ENCODE peak calls at places on chromosomes 3 and 15, in seven cellular contexts. B, C, A, E, M, I and N are unnamed samples.

GRCh38 chr3:114896978-114897377 is 250.1 kb downstream of the ZBTB20 start:
- DNase-seq in C (no peak), M (no peak), I (no peak), B (no peak), A (no peak), E (no peak), N (no peak)

GRCh38 chr3:117557469-117557868 is 847.9 kb downstream of the TUSC7 start:
- DNase-seq in M (no peak), E (no peak), B (no peak), A (no peak), C (no peak), I (no peak), N (no peak)

GRCh38 chr3:130759692-130760338 is 13.2 kb upstream of the PIK3R4 start:
- DNase-seq in B (peak; percentile 76), C (peak; percentile 35), I (peak; percentile 44), M (peak; percentile 61), A (peak; percentile 79), E (peak; percentile 51), N (peak; percentile 22)

GRCh38 chr15:80507131-80507530 is 102.9 kb downstream of the ARNT2 start:
- DNase-seq in A (no peak), B (no peak), M (no peak), E (no peak), I (no peak), C (no peak), N (no peak)

GRCh38 chr3:27686642-27687041 is 35.5 kb downstream of the EOMES start:
- DNase-seq in C (no peak), I (no peak), B (no peak), E (peak; percentile 66), M (no peak), A (peak; percentile 89), N (no peak)

GRCh38 chr15:69876030-69876429 is 221.7 kb downstream of the TLE3 start:
- DNase-seq in C (no peak), I (no peak), B (no peak), M (no peak), E (no peak), A (peak; percentile 39), N (no peak)

GRCh38 chr3:178367817-178368617 is 168.2 kb upstream of the KCNMB2 start:
- DNase-seq in B (no peak), I (no peak), A (peak; percentile 74), M (no peak), E (no peak), C (no peak), N (no peak)

GRCh38 chr3:13544951-13545651 is 3.8 kb upstream of the FBLN2 start:
- DNase-seq in I (no peak), E (no peak), M (no peak), A (no peak), C (no peak), B (no peak), N (no peak)

GRCh38 chr3:108959017-108959416 is 5.3 kb upstream of the GUCA1C start:
- DNase-seq in B (no peak), A (no peak), E (no peak), I (no peak), M (no peak), C (peak; percentile 15), N (no peak)

GRCh38 chr3:52086939-52087675 is 30.7 kb upstream of the DUSP7 start:
- DNase-seq in E (no peak), A (peak; percentile 58), I (no peak), M (no peak), B (peak; percentile 85), C (no peak), N (no peak)

GRCh38 chr3:181210275-181210674 is 220.7 kb upstream of the DNAJC19 start:
- DNase-seq in I (no peak), E (peak; percentile 2), C (peak; percentile 22), A (peak; percentile 40), B (peak; percentile 30), M (no peak), N (no peak)

GRCh38 chr3:5004319-5005152 is 25.3 kb downstream of the BHLHE40 start:
- DNase-seq in A (no peak), B (no peak), M (no peak), E (no peak), I (no peak), C (no peak), N (no peak)

GRCh38 chr15:58517682-58518525 is 86.1 kb downstream of the LIPC start:
- DNase-seq in I (no peak), B (peak; percentile 79), C (no peak), A (no peak), M (no peak), E (no peak), N (no peak)

GRCh38 chr15:55003900-55004879 is 192.6 kb downstream of the RSL24D1 start:
- DNase-seq in B (no peak), A (no peak), M (no peak), I (no peak), C (no peak), E (no peak), N (no peak)

GRCh38 chr15:100330221-100330620 is 11.6 kb downstream of the ADAMTS17 start:
- DNase-seq in C (no peak), E (no peak), A (no peak), M (no peak), I (no peak), B (no peak), N (no peak)

GRCh38 chr3:178719036-178719635 is 182.9 kb downstream of the KCNMB2 start:
- DNase-seq in A (peak; percentile 24), M (no peak), I (no peak), E (no peak), B (no peak), C (no peak), N (no peak)

GRCh38 chr3:23797490-23797889 is 8.3 kb upstream of the UBE2E1 start:
- DNase-seq in I (no peak), C (no peak), M (no peak), A (no peak), E (no peak), B (no peak), N (no peak)

GRCh38 chr15:57861039-57861638 is 154.6 kb downstream of the POLR2M start:
- DNase-seq in C (peak; percentile 57), M (peak; percentile 38), B (peak; percentile 66), E (peak; percentile 53), A (peak; percentile 85), I (peak; percentile 16), N (no peak)

GRCh38 chr3:47413751-47414150 is 32.9 kb downstream of the PTPN23 start:
- DNase-seq in E (no peak), A (no peak), C (no peak), M (no peak), I (no peak), B (no peak), N (no peak)

GRCh38 chr15:60535743-60536142 is 56.8 kb upstream of the ICE2 start:
- DNase-seq in I (no peak), M (no peak), B (no peak), A (no peak), C (no peak), E (no peak), N (no peak)

GRCh38 chr3:4997946-4998345 is 18.7 kb downstream of the BHLHE40 start:
- DNase-seq in A (no peak), E (no peak), C (no peak), M (no peak), B (no peak), I (no peak), N (no peak)

GRCh38 chr15:98785796-98786581 is 137.7 kb downstream of the IGF1R start:
- DNase-seq in C (peak; percentile 57), M (no peak), I (no peak), B (no peak), A (no peak), E (no peak), N (no peak)

GRCh38 chr3:192812736-192813383 is 85.5 kb upstream of the FGF12 start:
- DNase-seq in B (peak; percentile 54), M (peak; percentile 6), A (peak; percentile 83), E (peak; percentile 56), C (peak; percentile 38), I (no peak), N (no peak)

GRCh38 chr3:100158877-100159563 is 44.7 kb upstream of the FILIP1L start:
- DNase-seq in C (no peak), M (no peak), E (no peak), I (no peak), B (no peak), A (no peak), N (no peak)

GRCh38 chr15:50380089-50380488 is 25.1 kb upstream of the GABPB1 start:
- DNase-seq in A (peak; percentile 38), M (no peak), C (no peak), B (no peak), I (no peak), E (peak; percentile 25), N (no peak)

GRCh38 chr15:49145651-49146609 is 9.5 kb downstream of the COPS2 start:
- DNase-seq in B (peak; percentile 65), C (no peak), I (peak; percentile 10), E (peak; percentile 55), M (peak; percentile 36), A (peak; percentile 84), N (no peak)

GRCh38 chr3:183022935-183023516 is 42.7 kb upstream of the DCUN1D1 start:
- DNase-seq in C (no peak), E (no peak), M (no peak), I (no peak), A (no peak), B (no peak), N (no peak)

GRCh38 chr15:73748731-73749130 is 4.4 kb downstream of the INSYN1 start:
- DNase-seq in M (no peak), C (no peak), E (no peak), I (no peak), A (no peak), B (no peak), N (no peak)